ENCODE peak calls at places on chromosome 15, in nine cellular contexts. L, F, N, I, H, P, Y, B and V are unnamed samples. For H3K36me3, the result is how much of the 10 kb centered on the place peaks cover.

GRCh38 chr15:90418627-90419026 is 30.6 kb downstream of the IQGAP1 start:
- DNase-seq in L (no peak), F (no peak), N (no peak), I (no peak), H (no peak), P (no peak), Y (no peak), B (no peak), V (no peak)

GRCh38 chr15:34436956-34437442 is 609 bp downstream of the GOLGA8A start:
- DNase-seq in L (no peak), F (peak), N (peak), I (no peak), H (peak), P (no peak), Y (peak), B (no peak), V (peak)

GRCh38 chr15:101307897-101308603 is 13.0 kb upstream of the SNRPA1 start:
- DNase-seq in L (peak), F (no peak), N (no peak), I (no peak), H (no peak), P (no peak), Y (no peak), B (no peak), V (no peak)

GRCh38 chr15:31108836-31109235 is 7.3 kb upstream of the TRPM1 start:
- DNase-seq in L (no peak), F (no peak), N (no peak), I (no peak), H (no peak), P (no peak), Y (no peak), B (no peak), V (no peak)

GRCh38 chr15:91919014-91919534 is 65.6 kb downstream of the SLCO3A1 start:
- DNase-seq in L (no peak), F (no peak), N (no peak), I (no peak), H (no peak), P (no peak), Y (no peak), B (peak), V (peak)

GRCh38 chr15:35740761-35741160 is 194.8 kb upstream of the DPH6 start:
- DNase-seq in L (no peak), F (no peak), N (no peak), I (no peak), H (no peak), P (no peak), Y (no peak), B (no peak), V (no peak)

GRCh38 chr15:85104584-85104983 is 122.9 kb downstream of the PDE8A start:
- DNase-seq in L (no peak), F (no peak), N (no peak), I (no peak), H (no peak), P (no peak), Y (no peak), B (no peak), V (no peak)

GRCh38 chr15:56102401-56102800 is 109.0 kb upstream of the NEDD4 start:
- DNase-seq in L (no peak), F (no peak), N (no peak), I (no peak), H (no peak), P (no peak), Y (no peak), B (no peak), V (peak)

GRCh38 chr15:96416934-96417759 is 86.6 kb downstream of the NR2F2 start:
- DNase-seq in L (no peak), F (no peak), N (no peak), I (no peak), H (peak), P (no peak), Y (no peak), B (no peak), V (no peak)

GRCh38 chr15:39429898-39430357 is 151.0 kb upstream of the THBS1 start:
- DNase-seq in L (no peak), F (no peak), N (peak), I (no peak), H (no peak), P (no peak), Y (no peak), B (no peak), V (no peak)

GRCh38 chr15:92810418-92811138 is 89.5 kb upstream of the CHD2 start:
- DNase-seq in L (no peak), F (no peak), N (peak), I (peak), H (peak), P (no peak), Y (no peak), B (peak), V (peak)

GRCh38 chr15:40949756-40950207 is 3.5 kb upstream of the CHAC1 start:
- DNase-seq in L (no peak), F (no peak), N (peak), I (no peak), H (no peak), P (no peak), Y (no peak), B (no peak), V (no peak)

GRCh38 chr15:86654501-86654900 is 574.8 kb downstream of the AGBL1 start:
- DNase-seq in L (no peak), F (no peak), N (no peak), I (no peak), H (no peak), P (no peak), Y (no peak), B (no peak), V (no peak)

GRCh38 chr15:95857124-95857757 is 473.3 kb upstream of the NR2F2 start:
- DNase-seq in L (no peak), F (no peak), N (no peak), I (no peak), H (no peak), P (no peak), Y (no peak), B (no peak), V (no peak)

GRCh38 chr15:73369073-73369694 is 426 bp upstream of the HCN4 start:
- DNase-seq in L (no peak), F (no peak), N (no peak), I (no peak), H (peak), P (no peak), Y (no peak), B (no peak), V (no peak)

GRCh38 chr15:81254277-81255265 is 57.9 kb downstream of the IL16 start:
- DNase-seq in L (no peak), F (no peak), N (no peak), I (no peak), H (no peak), P (no peak), Y (no peak), B (no peak), V (no peak)

GRCh38 chr15:57607570-57608000 is 15.9 kb downstream of the MYZAP start:
- DNase-seq in L (no peak), F (no peak), N (peak), I (peak), H (no peak), P (no peak), Y (no peak), B (no peak), V (peak)

GRCh38 chr15:66751579-66751978 is 49.5 kb downstream of the SMAD6 start:
- DNase-seq in L (peak), F (no peak), N (no peak), I (no peak), H (no peak), P (no peak), Y (peak), B (no peak), V (no peak)

GRCh38 chr15:85772668-85773067 is 22.1 kb downstream of the KLHL25 start:
- DNase-seq in L (no peak), F (no peak), N (no peak), I (peak), H (no peak), P (no peak), Y (no peak), B (no peak), V (no peak)

GRCh38 chr15:88465633-88466219 is 1.5 kb downstream of the MRPL46 start:
- DNase-seq in L (no peak), F (no peak), N (peak), I (peak), H (no peak), P (no peak), Y (no peak), B (no peak), V (no peak)

GRCh38 chr15:30791239-30791638 is 112.5 kb upstream of the FAN1 start:
- DNase-seq in L (peak), F (no peak), N (no peak), I (no peak), H (peak), P (no peak), Y (no peak), B (no peak), V (no peak)

GRCh38 chr15:86650084-86650483 is 570.4 kb downstream of the AGBL1 start:
- DNase-seq in L (no peak), F (no peak), N (no peak), I (no peak), H (no peak), P (no peak), Y (no peak), B (no peak), V (no peak)

GRCh38 chr15:99707481-99708270 is 25.6 kb downstream of the LYSMD4 start:
- DNase-seq in L (no peak), F (no peak), N (no peak), I (no peak), H (no peak), P (no peak), Y (peak), B (no peak), V (no peak)

GRCh38 chr15:57563416-57563815 is 28.3 kb upstream of the MYZAP start:
- DNase-seq in L (peak), F (no peak), N (no peak), I (no peak), H (no peak), P (no peak), Y (peak), B (no peak), V (no peak)

GRCh38 chr15:40080104-40080503 is 28.6 kb downstream of the BMF start:
- DNase-seq in L (no peak), F (no peak), N (no peak), I (no peak), H (no peak), P (no peak), Y (no peak), B (no peak), V (no peak)

GRCh38 chr15:95919460-95919859 is 411.0 kb upstream of the NR2F2 start:
- DNase-seq in L (no peak), F (no peak), N (no peak), I (no peak), H (no peak), P (no peak), Y (no peak), B (no peak), V (no peak)

GRCh38 chr15:90959894-90960293 is 5.2 kb downstream of the RCCD1 start:
- DNase-seq in L (no peak), F (no peak), N (no peak), I (no peak), H (no peak), P (no peak), Y (no peak), B (peak), V (peak)

GRCh38 chr15:71752604-71753289 is 57.6 kb upstream of the NR2E3 start:
- DNase-seq in L (no peak), F (peak), N (peak), I (peak), H (peak), P (no peak), Y (no peak), B (no peak), V (no peak)

GRCh38 chr15:101138913-101139880 is 112.7 kb downstream of the CHSY1 start:
- DNase-seq in L (no peak), F (no peak), N (no peak), I (no peak), H (no peak), P (no peak), Y (no peak), B (no peak), V (no peak)

GRCh38 chr15:38378162-38378560 is 75.8 kb upstream of the FAM98B start:
- DNase-seq in L (no peak), F (no peak), N (no peak), I (peak), H (no peak), P (no peak), Y (no peak), B (peak), V (peak)

GRCh38 chr15:85839637-85840036 is 44.9 kb upstream of the KLHL25 start:
- DNase-seq in L (no peak), F (no peak), N (no peak), I (no peak), H (no peak), P (no peak), Y (no peak), B (no peak), V (no peak)

GRCh38 chr15:78157203-78157602 is 8.0 kb downstream of the IDH3A start:
- DNase-seq in L (no peak), F (no peak), N (no peak), I (no peak), H (no peak), P (no peak), Y (no peak), B (no peak), V (no peak)

GRCh38 chr15:78162038-78162437 is 12.9 kb downstream of the IDH3A start:
- DNase-seq in L (peak), F (no peak), N (no peak), I (no peak), H (no peak), P (no peak), Y (peak), B (no peak), V (no peak)

GRCh38 chr15:78156653-78157052 is 7.5 kb downstream of the IDH3A start:
- DNase-seq in L (no peak), F (no peak), N (no peak), I (no peak), H (no peak), P (no peak), Y (no peak), B (no peak), V (no peak)

GRCh38 chr15:78155355-78155939 is 6.3 kb downstream of the IDH3A start:
- DNase-seq in L (no peak), F (no peak), N (no peak), I (no peak), H (no peak), P (no peak), Y (no peak), B (no peak), V (no peak)

DNA sequence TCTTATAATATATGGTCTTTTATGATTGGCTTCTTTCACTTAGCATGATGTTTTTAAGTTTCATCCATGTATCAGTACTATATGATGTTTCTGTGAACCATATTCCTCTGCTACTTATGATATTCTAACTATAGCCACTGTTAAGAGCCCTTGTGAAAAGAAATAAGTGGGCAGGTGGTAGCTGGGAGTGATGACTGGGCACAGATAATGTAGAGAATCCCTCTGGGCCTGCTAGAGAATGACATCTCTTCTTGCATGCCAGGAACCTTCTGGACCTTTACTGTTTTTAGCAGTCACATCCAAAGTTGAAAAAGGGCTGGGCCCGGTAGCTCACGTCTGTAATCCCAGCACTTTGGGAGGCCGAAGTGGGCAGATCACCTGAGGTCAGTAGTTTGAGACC is 10.2 kb downstream of the IDH3A start:
- DNase-seq in L (no peak), F (no peak), N (no peak), I (no peak), H (no peak), P (no peak), Y (no peak), B (no peak), V (no peak)
- H3K36me3 ChIP-seq in L (half or more), F (half or more), N (under half), I (under half), H (under half), P (half or more), Y (under half), B (half or more), V (under half)

GRCh38 chr15:29704950-29705597 is 117.2 kb downstream of the TJP1 start:
- DNase-seq in L (no peak), F (no peak), N (no peak), I (no peak), H (no peak), P (no peak), Y (no peak), B (no peak), V (no peak)
- H3K36me3 ChIP-seq in L (under half), F (half or more), N (under half), I (under half), H (under half), P (half or more), Y (under half), B (half or more), V (half or more)

GRCh38 chr15:60384526-60385127 is 13.2 kb downstream of the ANXA2 start:
- DNase-seq in L (no peak), F (no peak), N (no peak), I (no peak), H (no peak), P (no peak), Y (no peak), B (no peak), V (no peak)
- H3K36me3 ChIP-seq in L (under half), F (under half), N (under half), I (under half), H (under half), P (half or more), Y (under half), B (under half), V (under half)

GRCh38 chr15:43151688-43152087 is 18.3 kb downstream of the TMEM62 start:
- DNase-seq in L (no peak), F (no peak), N (no peak), I (no peak), H (no peak), P (no peak), Y (peak), B (no peak), V (no peak)

GRCh38 chr15:43150171-43150929 is 17.0 kb downstream of the TMEM62 start:
- DNase-seq in L (no peak), F (no peak), N (no peak), I (no peak), H (no peak), P (no peak), Y (no peak), B (no peak), V (no peak)

DNA sequence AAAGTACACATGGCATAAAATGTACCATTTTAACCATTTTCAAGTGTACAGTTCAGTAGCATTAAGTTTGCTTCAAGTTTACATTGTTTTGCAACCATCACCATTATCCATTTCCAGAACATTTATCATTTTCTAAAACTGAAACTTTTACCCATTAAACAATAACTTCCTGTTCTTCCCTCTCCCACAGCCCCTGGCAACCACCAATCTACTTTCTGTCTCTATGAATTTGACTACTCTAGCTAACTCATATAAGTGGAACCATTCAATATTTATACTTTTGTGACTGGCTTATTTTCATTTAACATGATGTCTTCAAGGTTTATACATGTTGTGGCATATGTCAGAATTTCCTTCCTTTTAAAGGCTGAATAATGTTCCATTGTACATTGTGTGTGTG is 19.9 kb downstream of the TMEM62 start:
- DNase-seq in L (no peak), F (no peak), N (no peak), I (no peak), H (no peak), P (no peak), Y (no peak), B (no peak), V (no peak)
- H3K36me3 ChIP-seq in L (under half), F (half or more), N (under half), I (under half), H (under half), P (half or more), Y (under half), B (half or more), V (half or more)

DNA sequence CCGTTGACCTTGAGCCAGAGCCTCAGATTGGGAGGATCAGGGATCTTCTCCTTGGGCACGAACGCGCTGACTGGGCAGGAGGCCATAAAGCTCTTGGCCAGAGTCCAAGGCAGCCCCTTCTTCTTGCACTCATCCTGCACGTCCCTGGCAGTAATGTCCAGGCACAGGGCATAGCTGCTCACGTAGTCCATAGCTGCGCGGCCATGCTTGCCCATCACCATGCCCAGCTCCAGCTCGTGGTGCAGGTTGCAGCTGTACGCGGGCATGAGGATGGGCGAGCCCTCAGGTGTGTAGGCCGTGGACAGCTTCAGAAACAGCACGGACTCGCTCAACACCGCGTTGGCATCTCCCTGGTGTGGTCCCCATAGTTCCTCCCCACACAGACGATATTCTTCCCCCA is 17.9 kb upstream of the RPLP1 start:
- DNase-seq in L (no peak), F (no peak), N (no peak), I (no peak), H (no peak), P (no peak), Y (no peak), B (no peak), V (no peak)
- H3K36me3 ChIP-seq in L (half or more), F (half or more), N (under half), I (under half), H (under half), P (under half), Y (under half), B (under half), V (under half)

GRCh38 chr15:64071931-64072765 is 21.5 kb downstream of the CIAO2A start:
- DNase-seq in L (no peak), F (no peak), N (no peak), I (no peak), H (no peak), P (no peak), Y (no peak), B (no peak), V (no peak)
- H3K36me3 ChIP-seq in L (under half), F (under half), N (under half), I (under half), H (under half), P (under half), Y (under half), B (under half), V (under half)